ENCODE peak calls at places on chromosomes 5 and 9, in eight cellular contexts. S is uterus, K is transverse colon, Q is A549, Z is tibial nerve, V is ovary, H is Peyer's patch, R is esophagus squamous epithelium. N is an unnamed sample. For H3K4me1, the result is how much of the 10 kb centered on the place peaks cover.

GRCh38 chr9:96166981-96167380 is 135.0 kb downstream of the HSD17B3 start:
- DNase-seq in Z (no peak), Q (no peak), K (no peak), H (no peak), R (no peak), S (no peak), V (no peak), N (no peak)

GRCh38 chr5:124995451-124995850 is 249.0 kb upstream of the ZNF608 start:
- DNase-seq in K (no peak), R (no peak), H (no peak), V (no peak), S (no peak), Z (no peak), Q (peak), N (no peak)

GRCh38 chr5:56725709-56726108 is 89.6 kb upstream of the MAP3K1 start:
- DNase-seq in K (no peak), H (no peak), S (no peak), V (no peak), R (no peak), Q (no peak), Z (no peak), N (no peak)

GRCh38 chr5:16505904-16506303 is 40.3 kb upstream of the ZNF622 start:
- DNase-seq in S (no peak), V (no peak), K (no peak), Q (no peak), H (no peak), Z (no peak), R (no peak), N (no peak)

GRCh38 chr9:14343236-14343947 is 29.5 kb upstream of the NFIB start:
- DNase-seq in V (no peak), R (no peak), S (no peak), Q (no peak), K (no peak), H (no peak), Z (no peak), N (no peak)

GRCh38 chr9:75071530-75072122 is 16.3 kb downstream of the NMRK1 start:
- DNase-seq in V (no peak), S (no peak), Q (no peak), H (peak), Z (no peak), R (no peak), K (peak), N (no peak)

GRCh38 chr9:86667307-86667706 is 280.0 kb downstream of the GAS1 start:
- DNase-seq in H (no peak), Z (no peak), Q (no peak), K (no peak), V (no peak), R (no peak), S (no peak), N (no peak)

GRCh38 chr5:52922384-52922783 is 66.8 kb upstream of the ITGA2 start:
- DNase-seq in V (no peak), Z (no peak), K (no peak), Q (peak), S (no peak), H (no peak), R (no peak), N (no peak)

GRCh38 chr5:95728494-95729114 is 2.5 kb upstream of the RHOBTB3 start:
- DNase-seq in K (no peak), R (no peak), Q (no peak), Z (no peak), V (no peak), S (no peak), H (no peak), N (no peak)

GRCh38 chr9:91131433-91131839 is 230.3 kb downstream of the AUH start:
- DNase-seq in K (peak), Q (peak), S (peak), Z (no peak), R (no peak), V (peak), H (peak), N (peak)

GRCh38 chr5:62727184-62727583 is 148.6 kb downstream of the LRRC70 start:
- DNase-seq in S (no peak), R (no peak), V (no peak), H (no peak), K (no peak), Z (no peak), Q (no peak), N (no peak)

GRCh38 chr9:98365227-98365669 is 109.8 kb upstream of the TBC1D2 start:
- DNase-seq in H (no peak), Q (peak), Z (no peak), V (no peak), K (no peak), R (no peak), S (no peak), N (no peak)

GRCh38 chr9:6576930-6577329 is 68.6 kb downstream of the GLDC start:
- DNase-seq in V (no peak), S (no peak), H (no peak), Q (no peak), Z (no peak), R (no peak), K (no peak), N (no peak)

GRCh38 chr5:141524604-141525597 is 36.0 kb downstream of the PCDHGC5 start:
- DNase-seq in V (peak), S (peak), H (peak), Q (peak), R (no peak), K (peak), Z (peak), N (peak)

GRCh38 chr5:179112469-179113142 is 52.4 kb downstream of the ZNF354C start:
- DNase-seq in K (no peak), Z (no peak), H (peak), V (no peak), Q (no peak), R (no peak), S (no peak), N (no peak)

GRCh38 chr5:139181835-139182452 is 16.2 kb downstream of the SIL1 start:
- DNase-seq in K (peak), H (peak), V (no peak), Z (no peak), Q (peak), R (no peak), S (no peak), N (no peak)

GRCh38 chr5:9034671-9035070 is 511.2 kb downstream of the SEMA5A start:
- DNase-seq in K (no peak), V (no peak), Z (no peak), H (no peak), S (no peak), Q (no peak), R (no peak), N (no peak)

GRCh38 chr9:37187713-37188439 is 67.5 kb downstream of the ZCCHC7 start:
- DNase-seq in K (no peak), V (no peak), H (no peak), R (no peak), Q (no peak), Z (no peak), S (no peak), N (no peak)

GRCh38 chr5:168669668-168670378 is 90.7 kb upstream of the PANK3 start:
- DNase-seq in R (no peak), K (no peak), Z (no peak), V (no peak), H (no peak), Q (no peak), S (no peak), N (no peak)

GRCh38 chr5:16812911-16813310 is 123.2 kb downstream of the MYO10 start:
- DNase-seq in V (no peak), Q (peak), Z (no peak), K (peak), H (no peak), S (no peak), R (no peak), N (no peak)

GRCh38 chr9:6779417-6780241 is 21.9 kb downstream of the KDM4C start:
- DNase-seq in H (no peak), R (no peak), Q (no peak), K (peak), Z (no peak), S (no peak), V (no peak), N (no peak)

GRCh38 chr5:11027660-11028059 is 266.6 kb upstream of the DAP start:
- DNase-seq in S (no peak), Z (no peak), V (no peak), H (no peak), R (no peak), Q (no peak), K (no peak), N (no peak)

GRCh38 chr5:14120176-14120575 is 23.0 kb upstream of the TRIO start:
- DNase-seq in R (no peak), V (no peak), H (no peak), S (no peak), Q (no peak), Z (no peak), K (no peak), N (no peak)

GRCh38 chr5:179191506-179192184 is 131.5 kb downstream of the ZNF354C start:
- DNase-seq in S (no peak), V (no peak), H (no peak), Q (no peak), R (no peak), K (no peak), Z (no peak), N (peak)

GRCh38 chr5:162377895-162378294 is 310.3 kb downstream of the GABRG2 start:
- DNase-seq in Z (no peak), S (no peak), H (no peak), R (no peak), K (no peak), V (no peak), Q (no peak), N (no peak)

GRCh38 chr5:39476466-39477215 is 51.9 kb upstream of the DAB2 start:
- DNase-seq in Q (no peak), Z (no peak), K (no peak), V (no peak), H (no peak), R (no peak), S (no peak), N (no peak)

GRCh38 chr5:39523821-39524220 is 99.0 kb upstream of the DAB2 start:
- DNase-seq in S (no peak), Z (no peak), Q (no peak), V (no peak), R (no peak), H (no peak), K (no peak), N (no peak)

GRCh38 chr5:143141652-143142051 is 261.8 kb downstream of the NR3C1 start:
- DNase-seq in S (no peak), Z (no peak), Q (no peak), K (no peak), R (no peak), H (no peak), V (no peak), N (no peak)

GRCh38 chr5:113177225-113177624 is 200.6 kb downstream of the DCP2 start:
- DNase-seq in R (no peak), H (no peak), S (no peak), K (no peak), Q (no peak), V (no peak), Z (no peak), N (no peak)

GRCh38 chr9:4237748-4238511 is 61.9 kb downstream of the GLIS3 start:
- DNase-seq in K (no peak), Q (no peak), Z (no peak), V (no peak), S (no peak), R (no peak), H (no peak), N (no peak)

GRCh38 chr9:74942801-74943200 is 9.9 kb downstream of the C9orf40 start:
- DNase-seq in S (no peak), H (no peak), V (no peak), Q (no peak), K (no peak), R (no peak), Z (no peak), N (no peak)

GRCh38 chr5:109905906-109906305 is 216.2 kb downstream of the MAN2A1 start:
- DNase-seq in Q (no peak), V (no peak), Z (no peak), R (no peak), K (no peak), H (no peak), S (no peak), N (no peak)

DNA sequence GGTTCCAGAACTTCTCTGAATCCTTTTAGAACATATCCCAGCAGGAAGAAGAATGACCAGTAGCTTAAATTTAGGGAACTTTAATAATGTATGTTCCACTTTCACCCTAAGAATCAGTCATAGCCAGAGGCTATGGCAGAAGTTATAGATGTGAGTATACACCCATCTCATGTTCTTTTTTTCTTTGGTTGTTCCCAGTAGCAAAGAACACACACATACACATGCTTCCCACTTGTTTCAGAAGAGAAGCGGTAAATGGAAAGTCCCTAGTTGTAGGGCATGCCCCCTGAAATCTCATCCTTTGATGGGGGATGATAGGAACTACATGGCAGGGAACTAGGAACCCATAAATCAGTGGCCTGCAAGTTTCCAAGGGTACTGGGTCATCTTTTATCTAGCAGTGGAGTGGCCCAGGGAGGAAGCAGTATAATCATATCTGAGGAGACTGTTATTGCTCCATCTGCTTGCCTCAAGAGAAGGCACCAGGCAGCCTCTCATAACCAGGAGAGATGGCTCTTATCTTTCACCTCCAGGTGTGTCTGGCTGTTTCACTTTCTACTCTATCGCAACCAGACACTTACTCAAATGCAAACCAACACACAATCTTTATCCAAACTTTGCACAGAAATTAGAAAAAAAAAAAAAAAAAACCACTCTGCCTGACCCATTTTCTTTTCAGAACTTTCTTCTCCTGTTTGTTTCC is 109.5 kb downstream of the SNCAIP start:
- DNase-seq in S (no peak), Q (no peak), K (no peak), R (no peak), V (no peak), Z (no peak), H (no peak), N (no peak)
- H3K27ac ChIP-seq in S (no peak), Q (no peak), K (no peak), R (no peak), V (no peak), Z (no peak), H (no peak), N (no peak)

GRCh38 chr9:16275795-16276624 is 594.5 kb downstream of the BNC2 start:
- DNase-seq in Q (no peak), V (peak), Z (no peak), S (no peak), R (no peak), H (no peak), K (no peak), N (no peak)
- TF ChIP-seq POLR2A in Q (no peak), V (no peak), Z (no peak), S (no peak), R (no peak), H (no peak), K (no peak), N (no peak)

GRCh38 chr5:107413754-107414153 is 257.0 kb downstream of the EFNA5 start:
- DNase-seq in R (no peak), K (no peak), H (no peak), V (no peak), Z (no peak), Q (no peak), S (no peak), N (no peak)
- H3K4me1 ChIP-seq in R (under half), K (under half), H (under half), V (under half), Z (under half), Q (under half), S (under half), N (under half)

DNA sequence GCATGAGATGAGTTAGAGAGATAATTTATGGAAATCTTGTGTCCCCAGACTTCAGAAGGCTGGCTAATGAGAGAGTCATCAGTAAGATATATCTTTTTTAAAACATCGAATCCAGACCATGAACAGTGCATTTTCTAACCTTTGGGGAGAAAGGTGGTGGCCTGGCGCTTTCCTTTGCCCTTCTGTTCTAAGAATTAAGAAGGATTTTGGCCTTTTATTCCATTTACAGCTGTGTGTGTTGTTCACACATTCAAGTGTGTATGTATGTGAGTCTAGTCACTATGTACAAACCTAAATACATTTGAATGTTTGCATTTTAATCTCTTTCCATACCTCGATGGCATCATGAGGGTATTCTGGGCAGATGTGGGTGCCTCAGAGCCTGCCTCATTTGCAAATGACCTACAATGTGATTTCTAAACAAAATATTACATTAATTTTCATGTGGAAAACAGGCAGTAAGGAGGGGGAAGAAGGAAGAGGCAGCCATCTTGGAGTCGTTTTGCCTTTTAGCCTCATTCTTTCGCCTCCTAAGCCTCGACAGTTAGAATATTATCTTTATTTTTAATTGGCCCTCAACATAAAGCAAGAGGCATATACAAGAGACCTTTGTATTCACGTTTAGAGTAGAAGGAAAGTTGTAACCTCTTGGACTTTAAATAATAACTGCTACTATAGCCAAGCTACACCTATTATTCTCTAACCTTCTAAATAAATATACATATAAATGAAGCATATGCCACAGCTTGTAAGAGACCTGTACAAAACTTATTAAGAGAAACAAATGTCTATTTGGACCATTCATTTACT is 125.3 kb upstream of the TMEM161B start:
- DNase-seq in H (no peak), R (no peak), Z (no peak), Q (no peak), S (no peak), K (no peak), V (no peak), N (no peak)
- H3K27ac ChIP-seq in H (no peak), R (no peak), Z (peak), Q (no peak), S (no peak), K (no peak), V (no peak), N (no peak)

GRCh38 chr5:83721878-83722779 is 1.5 kb upstream of the HAPLN1 start:
- DNase-seq in Z (peak), V (peak), K (peak), S (peak), Q (peak), H (peak), R (no peak), N (peak)
- TF ChIP-seq POLR2A in Z (no peak), V (no peak), K (peak), S (no peak), Q (no peak), H (no peak), R (no peak), N (no peak)